ENCODE peak calls at places on chromosomes 11 and 22, in four cellular contexts. One of them, this sample, is unnamed.

GRCh38 chr22:26617251-26618199 is at the start of gene CRYBB1:
- DNase-seq in T-cell: no peak
- DNase-seq in globus pallidus: peak; percentile 29
- DNase-seq in naive thymus-derived CD8-positive, alpha-beta T cell: no peak
- DNase-seq in this sample: no peak

GRCh38 chr11:46066335-46066734 is 54.9 kb downstream of the PHF21A start:
- DNase-seq in naive thymus-derived CD8-positive, alpha-beta T cell: no peak
- DNase-seq in T-cell: no peak
- DNase-seq in globus pallidus: no peak
- DNase-seq in this sample: no peak

GRCh38 chr22:36757608-36758220 is 18.2 kb downstream of the IFT27 start:
- DNase-seq in globus pallidus: peak; percentile 68
- DNase-seq in T-cell: peak; percentile 54
- DNase-seq in naive thymus-derived CD8-positive, alpha-beta T cell: peak; percentile 66
- DNase-seq in this sample: peak; percentile 73

GRCh38 chr22:48943567-48944432 is 883.9 kb downstream of the BRD1 start:
- DNase-seq in globus pallidus: peak; percentile 78
- DNase-seq in T-cell: no peak
- DNase-seq in naive thymus-derived CD8-positive, alpha-beta T cell: peak; percentile 11
- DNase-seq in this sample: no peak

GRCh38 chr11:65549088-65549487 is 9.1 kb downstream of the LTBP3 start:
- DNase-seq in globus pallidus: no peak
- DNase-seq in T-cell: no peak
- DNase-seq in naive thymus-derived CD8-positive, alpha-beta T cell: no peak
- DNase-seq in this sample: no peak

GRCh38 chr11:35675901-35676610 is 13.5 kb downstream of the TRIM44 start:
- DNase-seq in T-cell: no peak
- DNase-seq in naive thymus-derived CD8-positive, alpha-beta T cell: no peak
- DNase-seq in globus pallidus: no peak
- DNase-seq in this sample: no peak

GRCh38 chr11:78646564-78647185 is 72.0 kb upstream of the NARS2 start:
- DNase-seq in T-cell: no peak
- DNase-seq in naive thymus-derived CD8-positive, alpha-beta T cell: peak; percentile 42
- DNase-seq in globus pallidus: no peak
- DNase-seq in this sample: peak; percentile 48

GRCh38 chr22:23683545-23683944 is 7.3 kb upstream of the RGL4 start:
- DNase-seq in globus pallidus: no peak
- DNase-seq in naive thymus-derived CD8-positive, alpha-beta T cell: no peak
- DNase-seq in T-cell: no peak
- DNase-seq in this sample: no peak

GRCh38 chr22:37267128-37267587 is 15.2 kb upstream of the CYTH4 start:
- DNase-seq in T-cell: peak; percentile 59
- DNase-seq in naive thymus-derived CD8-positive, alpha-beta T cell: peak; percentile 73
- DNase-seq in globus pallidus: no peak
- DNase-seq in this sample: peak; percentile 76

This sample was measured in B cell.